ENCODE peak calls at places on chromosomes 13 and 19, in seven cellular contexts. P, D, F, O, S, K and T are unnamed samples.

GRCh38 chr19:572140-572890 is at the start of gene BSG:
- DNase-seq in O (peak), D (peak), K (peak), F (peak), P (peak), S (peak), T (peak)

GRCh38 chr19:28292822-28293500 is 920.0 kb downstream of the UQCRFS1 start:
- DNase-seq in S (no peak), P (no peak), D (no peak), O (no peak), K (no peak), F (no peak), T (no peak)

GRCh38 chr13:24618219-24618955 is 61.8 kb upstream of the ATP12A start:
- DNase-seq in F (peak), D (no peak), P (no peak), S (no peak), K (peak), O (no peak), T (peak)

GRCh38 chr13:75724742-75725504 is 88.8 kb downstream of the LMO7 start:
- DNase-seq in O (no peak), P (no peak), S (no peak), F (peak), K (no peak), D (peak), T (no peak)

GRCh38 chr13:111521030-111521429 is 200.6 kb downstream of the TEX29 start:
- DNase-seq in D (no peak), O (no peak), S (no peak), F (no peak), K (no peak), P (no peak), T (no peak)

GRCh38 chr13:40613192-40613818 is 53.1 kb downstream of the FOXO1 start:
- DNase-seq in O (no peak), K (peak), S (peak), F (no peak), D (no peak), P (no peak), T (no peak)

GRCh38 chr19:11738746-11739620 is at the start of gene ZNF823:
- DNase-seq in F (peak), S (peak), D (peak), K (peak), P (peak), O (peak), T (peak)

GRCh38 chr19:38469151-38469550 is 35.7 kb downstream of the RYR1 start:
- DNase-seq in O (no peak), D (no peak), P (no peak), F (no peak), S (no peak), K (no peak), T (no peak)

GRCh38 chr19:342128-342455 is 2.5 kb downstream of the MIER2 start:
- DNase-seq in F (no peak), K (no peak), O (no peak), P (no peak), S (no peak), D (no peak), T (no peak)